ENCODE peak calls at places on chromosomes 2 and 18, in ten cellular contexts. One of them, this sample, is unnamed.

GRCh38 chr18:32909798-32910561 is 137.2 kb upstream of the KLHL14 start:
- DNase-seq in stimulated activated CD8-positive, alpha-beta memory T cell treated with anti-CD3 and anti-CD28 coated beads, Interleukin-7, amount 100 ng/mL, for 24 hours: no peak
- DNase-seq in HEK293T: no peak
- DNase-seq in Peyer's patch: peak
- DNase-seq in T-helper 2 cell: no peak
- DNase-seq in stimulated activated CD4-positive, alpha-beta T cell treated with anti-CD3 and anti-CD28 coated beads, Interleukin-2, amount 100 ng/mL, for 48 hours: no peak
- DNase-seq in NCI-H510A: no peak
- DNase-seq in renal cortical epithelial cell: no peak
- DNase-seq in posterior cingulate gyrus: no peak
- DNase-seq in activated naive CD8-positive, alpha-beta T cell treated with anti-CD3 and anti-CD28 coated beads, Interleukin-2, amount 10 ng/mL, durations not matched to agents 7 days and 5 days: no peak
- DNase-seq in this sample: no peak

GRCh38 chr2:198134287-198134955 is 330.0 kb downstream of the PLCL1 start:
- DNase-seq in stimulated activated CD8-positive, alpha-beta memory T cell treated with anti-CD3 and anti-CD28 coated beads, Interleukin-7, amount 100 ng/mL, for 24 hours: no peak
- DNase-seq in HEK293T: no peak
- DNase-seq in Peyer's patch: no peak
- DNase-seq in T-helper 2 cell: no peak
- DNase-seq in stimulated activated CD4-positive, alpha-beta T cell treated with anti-CD3 and anti-CD28 coated beads, Interleukin-2, amount 100 ng/mL, for 48 hours: no peak
- DNase-seq in NCI-H510A: no peak
- DNase-seq in renal cortical epithelial cell: peak
- DNase-seq in posterior cingulate gyrus: no peak
- DNase-seq in activated naive CD8-positive, alpha-beta T cell treated with anti-CD3 and anti-CD28 coated beads, Interleukin-2, amount 10 ng/mL, durations not matched to agents 7 days and 5 days: no peak
- DNase-seq in this sample: no peak

GRCh38 chr2:223414646-223415045 is 187.5 kb downstream of the SCG2 start:
- DNase-seq in stimulated activated CD8-positive, alpha-beta memory T cell treated with anti-CD3 and anti-CD28 coated beads, Interleukin-7, amount 100 ng/mL, for 24 hours: no peak
- DNase-seq in HEK293T: no peak
- DNase-seq in Peyer's patch: no peak
- DNase-seq in T-helper 2 cell: no peak
- DNase-seq in stimulated activated CD4-positive, alpha-beta T cell treated with anti-CD3 and anti-CD28 coated beads, Interleukin-2, amount 100 ng/mL, for 48 hours: no peak
- DNase-seq in NCI-H510A: no peak
- DNase-seq in renal cortical epithelial cell: no peak
- DNase-seq in posterior cingulate gyrus: no peak
- DNase-seq in activated naive CD8-positive, alpha-beta T cell treated with anti-CD3 and anti-CD28 coated beads, Interleukin-2, amount 10 ng/mL, durations not matched to agents 7 days and 5 days: no peak
- DNase-seq in this sample: no peak

GRCh38 chr18:12769644-12770440 is 67.0 kb downstream of the PSMG2 start:
- DNase-seq in stimulated activated CD8-positive, alpha-beta memory T cell treated with anti-CD3 and anti-CD28 coated beads, Interleukin-7, amount 100 ng/mL, for 24 hours: no peak
- DNase-seq in HEK293T: no peak
- DNase-seq in Peyer's patch: no peak
- DNase-seq in T-helper 2 cell: no peak
- DNase-seq in stimulated activated CD4-positive, alpha-beta T cell treated with anti-CD3 and anti-CD28 coated beads, Interleukin-2, amount 100 ng/mL, for 48 hours: no peak
- DNase-seq in NCI-H510A: no peak
- DNase-seq in renal cortical epithelial cell: peak
- DNase-seq in posterior cingulate gyrus: no peak
- DNase-seq in activated naive CD8-positive, alpha-beta T cell treated with anti-CD3 and anti-CD28 coated beads, Interleukin-2, amount 10 ng/mL, durations not matched to agents 7 days and 5 days: no peak
- DNase-seq in this sample: no peak

GRCh38 chr2:206824219-206824618 is 58.8 kb downstream of the FASTKD2 start:
- DNase-seq in stimulated activated CD8-positive, alpha-beta memory T cell treated with anti-CD3 and anti-CD28 coated beads, Interleukin-7, amount 100 ng/mL, for 24 hours: no peak
- DNase-seq in HEK293T: no peak
- DNase-seq in Peyer's patch: no peak
- DNase-seq in T-helper 2 cell: no peak
- DNase-seq in stimulated activated CD4-positive, alpha-beta T cell treated with anti-CD3 and anti-CD28 coated beads, Interleukin-2, amount 100 ng/mL, for 48 hours: no peak
- DNase-seq in NCI-H510A: no peak
- DNase-seq in renal cortical epithelial cell: peak
- DNase-seq in posterior cingulate gyrus: no peak
- DNase-seq in activated naive CD8-positive, alpha-beta T cell treated with anti-CD3 and anti-CD28 coated beads, Interleukin-2, amount 10 ng/mL, durations not matched to agents 7 days and 5 days: no peak
- DNase-seq in this sample: no peak

GRCh38 chr2:227853765-227854271 is 17.6 kb upstream of the DAW1 start:
- DNase-seq in stimulated activated CD8-positive, alpha-beta memory T cell treated with anti-CD3 and anti-CD28 coated beads, Interleukin-7, amount 100 ng/mL, for 24 hours: no peak
- DNase-seq in HEK293T: no peak
- DNase-seq in Peyer's patch: no peak
- DNase-seq in T-helper 2 cell: no peak
- DNase-seq in stimulated activated CD4-positive, alpha-beta T cell treated with anti-CD3 and anti-CD28 coated beads, Interleukin-2, amount 100 ng/mL, for 48 hours: no peak
- DNase-seq in NCI-H510A: peak
- DNase-seq in renal cortical epithelial cell: peak
- DNase-seq in posterior cingulate gyrus: no peak
- DNase-seq in activated naive CD8-positive, alpha-beta T cell treated with anti-CD3 and anti-CD28 coated beads, Interleukin-2, amount 10 ng/mL, durations not matched to agents 7 days and 5 days: no peak
- DNase-seq in this sample: no peak

GRCh38 chr2:131365452-131365851 is 1.5 kb upstream of the RAB6D start:
- DNase-seq in stimulated activated CD8-positive, alpha-beta memory T cell treated with anti-CD3 and anti-CD28 coated beads, Interleukin-7, amount 100 ng/mL, for 24 hours: no peak
- DNase-seq in HEK293T: no peak
- DNase-seq in Peyer's patch: no peak
- DNase-seq in T-helper 2 cell: no peak
- DNase-seq in stimulated activated CD4-positive, alpha-beta T cell treated with anti-CD3 and anti-CD28 coated beads, Interleukin-2, amount 100 ng/mL, for 48 hours: no peak
- DNase-seq in NCI-H510A: no peak
- DNase-seq in renal cortical epithelial cell: no peak
- DNase-seq in posterior cingulate gyrus: no peak
- DNase-seq in activated naive CD8-positive, alpha-beta T cell treated with anti-CD3 and anti-CD28 coated beads, Interleukin-2, amount 10 ng/mL, durations not matched to agents 7 days and 5 days: no peak
- DNase-seq in this sample: no peak

GRCh38 chr2:99672766-99673375 is 183.1 kb upstream of the REV1 start:
- DNase-seq in stimulated activated CD8-positive, alpha-beta memory T cell treated with anti-CD3 and anti-CD28 coated beads, Interleukin-7, amount 100 ng/mL, for 24 hours: no peak
- DNase-seq in HEK293T: no peak
- DNase-seq in Peyer's patch: no peak
- DNase-seq in T-helper 2 cell: no peak
- DNase-seq in stimulated activated CD4-positive, alpha-beta T cell treated with anti-CD3 and anti-CD28 coated beads, Interleukin-2, amount 100 ng/mL, for 48 hours: no peak
- DNase-seq in NCI-H510A: no peak
- DNase-seq in renal cortical epithelial cell: no peak
- DNase-seq in posterior cingulate gyrus: no peak
- DNase-seq in activated naive CD8-positive, alpha-beta T cell treated with anti-CD3 and anti-CD28 coated beads, Interleukin-2, amount 10 ng/mL, durations not matched to agents 7 days and 5 days: no peak
- DNase-seq in this sample: no peak

GRCh38 chr2:224101820-224102630 is 62.9 kb upstream of the SERPINE2 start:
- DNase-seq in stimulated activated CD8-positive, alpha-beta memory T cell treated with anti-CD3 and anti-CD28 coated beads, Interleukin-7, amount 100 ng/mL, for 24 hours: no peak
- DNase-seq in HEK293T: no peak
- DNase-seq in Peyer's patch: no peak
- DNase-seq in T-helper 2 cell: no peak
- DNase-seq in stimulated activated CD4-positive, alpha-beta T cell treated with anti-CD3 and anti-CD28 coated beads, Interleukin-2, amount 100 ng/mL, for 48 hours: no peak
- DNase-seq in NCI-H510A: no peak
- DNase-seq in renal cortical epithelial cell: peak
- DNase-seq in posterior cingulate gyrus: no peak
- DNase-seq in activated naive CD8-positive, alpha-beta T cell treated with anti-CD3 and anti-CD28 coated beads, Interleukin-2, amount 10 ng/mL, durations not matched to agents 7 days and 5 days: no peak
- DNase-seq in this sample: no peak

GRCh38 chr18:74518456-74519315 is 15.6 kb upstream of the CNDP1 start:
- DNase-seq in stimulated activated CD8-positive, alpha-beta memory T cell treated with anti-CD3 and anti-CD28 coated beads, Interleukin-7, amount 100 ng/mL, for 24 hours: no peak
- DNase-seq in HEK293T: no peak
- DNase-seq in Peyer's patch: no peak
- DNase-seq in T-helper 2 cell: no peak
- DNase-seq in stimulated activated CD4-positive, alpha-beta T cell treated with anti-CD3 and anti-CD28 coated beads, Interleukin-2, amount 100 ng/mL, for 48 hours: no peak
- DNase-seq in NCI-H510A: no peak
- DNase-seq in renal cortical epithelial cell: no peak
- DNase-seq in posterior cingulate gyrus: no peak
- DNase-seq in activated naive CD8-positive, alpha-beta T cell treated with anti-CD3 and anti-CD28 coated beads, Interleukin-2, amount 10 ng/mL, durations not matched to agents 7 days and 5 days: no peak
- DNase-seq in this sample: no peak

GRCh38 chr2:229855116-229855515 is 66.7 kb downstream of the TRIP12 start:
- DNase-seq in stimulated activated CD8-positive, alpha-beta memory T cell treated with anti-CD3 and anti-CD28 coated beads, Interleukin-7, amount 100 ng/mL, for 24 hours: no peak
- DNase-seq in HEK293T: no peak
- DNase-seq in Peyer's patch: no peak
- DNase-seq in T-helper 2 cell: no peak
- DNase-seq in stimulated activated CD4-positive, alpha-beta T cell treated with anti-CD3 and anti-CD28 coated beads, Interleukin-2, amount 100 ng/mL, for 48 hours: no peak
- DNase-seq in NCI-H510A: no peak
- DNase-seq in renal cortical epithelial cell: peak
- DNase-seq in posterior cingulate gyrus: no peak
- DNase-seq in activated naive CD8-positive, alpha-beta T cell treated with anti-CD3 and anti-CD28 coated beads, Interleukin-2, amount 10 ng/mL, durations not matched to agents 7 days and 5 days: no peak
- DNase-seq in this sample: no peak

GRCh38 chr2:120907822-120908221 is 172.2 kb downstream of the GLI2 start:
- DNase-seq in stimulated activated CD8-positive, alpha-beta memory T cell treated with anti-CD3 and anti-CD28 coated beads, Interleukin-7, amount 100 ng/mL, for 24 hours: no peak
- DNase-seq in HEK293T: no peak
- DNase-seq in Peyer's patch: no peak
- DNase-seq in T-helper 2 cell: no peak
- DNase-seq in stimulated activated CD4-positive, alpha-beta T cell treated with anti-CD3 and anti-CD28 coated beads, Interleukin-2, amount 100 ng/mL, for 48 hours: no peak
- DNase-seq in NCI-H510A: no peak
- DNase-seq in renal cortical epithelial cell: no peak
- DNase-seq in posterior cingulate gyrus: no peak
- DNase-seq in activated naive CD8-positive, alpha-beta T cell treated with anti-CD3 and anti-CD28 coated beads, Interleukin-2, amount 10 ng/mL, durations not matched to agents 7 days and 5 days: no peak
- DNase-seq in this sample: no peak

GRCh38 chr2:64957114-64957903 is 31.9 kb upstream of the SLC1A4 start:
- DNase-seq in stimulated activated CD8-positive, alpha-beta memory T cell treated with anti-CD3 and anti-CD28 coated beads, Interleukin-7, amount 100 ng/mL, for 24 hours: no peak
- DNase-seq in HEK293T: no peak
- DNase-seq in Peyer's patch: no peak
- DNase-seq in T-helper 2 cell: no peak
- DNase-seq in stimulated activated CD4-positive, alpha-beta T cell treated with anti-CD3 and anti-CD28 coated beads, Interleukin-2, amount 100 ng/mL, for 48 hours: no peak
- DNase-seq in NCI-H510A: no peak
- DNase-seq in renal cortical epithelial cell: no peak
- DNase-seq in posterior cingulate gyrus: no peak
- DNase-seq in activated naive CD8-positive, alpha-beta T cell treated with anti-CD3 and anti-CD28 coated beads, Interleukin-2, amount 10 ng/mL, durations not matched to agents 7 days and 5 days: no peak
- DNase-seq in this sample: no peak

GRCh38 chr2:8409461-8410260 is 272.2 kb upstream of the ID2 start:
- DNase-seq in stimulated activated CD8-positive, alpha-beta memory T cell treated with anti-CD3 and anti-CD28 coated beads, Interleukin-7, amount 100 ng/mL, for 24 hours: no peak
- DNase-seq in HEK293T: no peak
- DNase-seq in Peyer's patch: no peak
- DNase-seq in T-helper 2 cell: no peak
- DNase-seq in stimulated activated CD4-positive, alpha-beta T cell treated with anti-CD3 and anti-CD28 coated beads, Interleukin-2, amount 100 ng/mL, for 48 hours: no peak
- DNase-seq in NCI-H510A: no peak
- DNase-seq in renal cortical epithelial cell: peak
- DNase-seq in posterior cingulate gyrus: no peak
- DNase-seq in activated naive CD8-positive, alpha-beta T cell treated with anti-CD3 and anti-CD28 coated beads, Interleukin-2, amount 10 ng/mL, durations not matched to agents 7 days and 5 days: no peak
- DNase-seq in this sample: no peak

GRCh38 chr2:207863345-207863744 is 93.6 kb upstream of the FZD5 start:
- DNase-seq in stimulated activated CD8-positive, alpha-beta memory T cell treated with anti-CD3 and anti-CD28 coated beads, Interleukin-7, amount 100 ng/mL, for 24 hours: no peak
- DNase-seq in HEK293T: no peak
- DNase-seq in Peyer's patch: no peak
- DNase-seq in T-helper 2 cell: no peak
- DNase-seq in stimulated activated CD4-positive, alpha-beta T cell treated with anti-CD3 and anti-CD28 coated beads, Interleukin-2, amount 100 ng/mL, for 48 hours: no peak
- DNase-seq in NCI-H510A: no peak
- DNase-seq in renal cortical epithelial cell: no peak
- DNase-seq in posterior cingulate gyrus: no peak
- DNase-seq in activated naive CD8-positive, alpha-beta T cell treated with anti-CD3 and anti-CD28 coated beads, Interleukin-2, amount 10 ng/mL, durations not matched to agents 7 days and 5 days: no peak
- DNase-seq in this sample: no peak

GRCh38 chr18:2991241-2991640 is 21.7 kb downstream of the LPIN2 start:
- DNase-seq in stimulated activated CD8-positive, alpha-beta memory T cell treated with anti-CD3 and anti-CD28 coated beads, Interleukin-7, amount 100 ng/mL, for 24 hours: no peak
- DNase-seq in HEK293T: no peak
- DNase-seq in Peyer's patch: no peak
- DNase-seq in T-helper 2 cell: no peak
- DNase-seq in stimulated activated CD4-positive, alpha-beta T cell treated with anti-CD3 and anti-CD28 coated beads, Interleukin-2, amount 100 ng/mL, for 48 hours: no peak
- DNase-seq in NCI-H510A: no peak
- DNase-seq in renal cortical epithelial cell: no peak
- DNase-seq in posterior cingulate gyrus: no peak
- DNase-seq in activated naive CD8-positive, alpha-beta T cell treated with anti-CD3 and anti-CD28 coated beads, Interleukin-2, amount 10 ng/mL, durations not matched to agents 7 days and 5 days: no peak
- DNase-seq in this sample: no peak

GRCh38 chr2:223668302-223668998 is 66.3 kb upstream of the SCG2 start:
- DNase-seq in stimulated activated CD8-positive, alpha-beta memory T cell treated with anti-CD3 and anti-CD28 coated beads, Interleukin-7, amount 100 ng/mL, for 24 hours: no peak
- DNase-seq in HEK293T: no peak
- DNase-seq in Peyer's patch: no peak
- DNase-seq in T-helper 2 cell: no peak
- DNase-seq in stimulated activated CD4-positive, alpha-beta T cell treated with anti-CD3 and anti-CD28 coated beads, Interleukin-2, amount 100 ng/mL, for 48 hours: no peak
- DNase-seq in NCI-H510A: no peak
- DNase-seq in renal cortical epithelial cell: peak
- DNase-seq in posterior cingulate gyrus: no peak
- DNase-seq in activated naive CD8-positive, alpha-beta T cell treated with anti-CD3 and anti-CD28 coated beads, Interleukin-2, amount 10 ng/mL, durations not matched to agents 7 days and 5 days: no peak
- DNase-seq in this sample: no peak

GRCh38 chr2:146220957-146221356 is 1623.9 kb upstream of the ACVR2A start:
- DNase-seq in stimulated activated CD8-positive, alpha-beta memory T cell treated with anti-CD3 and anti-CD28 coated beads, Interleukin-7, amount 100 ng/mL, for 24 hours: no peak
- DNase-seq in HEK293T: no peak
- DNase-seq in Peyer's patch: no peak
- DNase-seq in T-helper 2 cell: no peak
- DNase-seq in stimulated activated CD4-positive, alpha-beta T cell treated with anti-CD3 and anti-CD28 coated beads, Interleukin-2, amount 100 ng/mL, for 48 hours: no peak
- DNase-seq in NCI-H510A: no peak
- DNase-seq in renal cortical epithelial cell: no peak
- DNase-seq in posterior cingulate gyrus: no peak
- DNase-seq in activated naive CD8-positive, alpha-beta T cell treated with anti-CD3 and anti-CD28 coated beads, Interleukin-2, amount 10 ng/mL, durations not matched to agents 7 days and 5 days: no peak
- DNase-seq in this sample: no peak

GRCh38 chr2:37464064-37464463 is 119.6 kb downstream of the QPCT start:
- DNase-seq in stimulated activated CD8-positive, alpha-beta memory T cell treated with anti-CD3 and anti-CD28 coated beads, Interleukin-7, amount 100 ng/mL, for 24 hours: no peak
- DNase-seq in HEK293T: no peak
- DNase-seq in Peyer's patch: no peak
- DNase-seq in T-helper 2 cell: no peak
- DNase-seq in stimulated activated CD4-positive, alpha-beta T cell treated with anti-CD3 and anti-CD28 coated beads, Interleukin-2, amount 100 ng/mL, for 48 hours: no peak
- DNase-seq in NCI-H510A: no peak
- DNase-seq in renal cortical epithelial cell: peak
- DNase-seq in posterior cingulate gyrus: no peak
- DNase-seq in activated naive CD8-positive, alpha-beta T cell treated with anti-CD3 and anti-CD28 coated beads, Interleukin-2, amount 10 ng/mL, durations not matched to agents 7 days and 5 days: no peak
- DNase-seq in this sample: peak

GRCh38 chr2:66526171-66526570 is 91.2 kb downstream of the MEIS1 start:
- DNase-seq in stimulated activated CD8-positive, alpha-beta memory T cell treated with anti-CD3 and anti-CD28 coated beads, Interleukin-7, amount 100 ng/mL, for 24 hours: no peak
- DNase-seq in HEK293T: no peak
- DNase-seq in Peyer's patch: no peak
- DNase-seq in T-helper 2 cell: no peak
- DNase-seq in stimulated activated CD4-positive, alpha-beta T cell treated with anti-CD3 and anti-CD28 coated beads, Interleukin-2, amount 100 ng/mL, for 48 hours: no peak
- DNase-seq in NCI-H510A: no peak
- DNase-seq in renal cortical epithelial cell: peak
- DNase-seq in posterior cingulate gyrus: no peak
- DNase-seq in activated naive CD8-positive, alpha-beta T cell treated with anti-CD3 and anti-CD28 coated beads, Interleukin-2, amount 10 ng/mL, durations not matched to agents 7 days and 5 days: no peak
- DNase-seq in this sample: no peak

GRCh38 chr2:8247905-8248622 is 433.8 kb upstream of the ID2 start:
- DNase-seq in stimulated activated CD8-positive, alpha-beta memory T cell treated with anti-CD3 and anti-CD28 coated beads, Interleukin-7, amount 100 ng/mL, for 24 hours: no peak
- DNase-seq in HEK293T: no peak
- DNase-seq in Peyer's patch: no peak
- DNase-seq in T-helper 2 cell: no peak
- DNase-seq in stimulated activated CD4-positive, alpha-beta T cell treated with anti-CD3 and anti-CD28 coated beads, Interleukin-2, amount 100 ng/mL, for 48 hours: no peak
- DNase-seq in NCI-H510A: no peak
- DNase-seq in renal cortical epithelial cell: peak
- DNase-seq in posterior cingulate gyrus: no peak
- DNase-seq in activated naive CD8-positive, alpha-beta T cell treated with anti-CD3 and anti-CD28 coated beads, Interleukin-2, amount 10 ng/mL, durations not matched to agents 7 days and 5 days: no peak
- DNase-seq in this sample: no peak

GRCh38 chr2:88933980-88934379 is 242.5 kb downstream of the RPIA start:
- DNase-seq in stimulated activated CD8-positive, alpha-beta memory T cell treated with anti-CD3 and anti-CD28 coated beads, Interleukin-7, amount 100 ng/mL, for 24 hours: no peak
- DNase-seq in HEK293T: no peak
- DNase-seq in Peyer's patch: no peak
- DNase-seq in T-helper 2 cell: no peak
- DNase-seq in stimulated activated CD4-positive, alpha-beta T cell treated with anti-CD3 and anti-CD28 coated beads, Interleukin-2, amount 100 ng/mL, for 48 hours: no peak
- DNase-seq in NCI-H510A: no peak
- DNase-seq in renal cortical epithelial cell: peak
- DNase-seq in posterior cingulate gyrus: no peak
- DNase-seq in activated naive CD8-positive, alpha-beta T cell treated with anti-CD3 and anti-CD28 coated beads, Interleukin-2, amount 10 ng/mL, durations not matched to agents 7 days and 5 days: no peak
- DNase-seq in this sample: no peak

GRCh38 chr18:13808294-13809024 is 15.5 kb upstream of the MC5R start:
- DNase-seq in stimulated activated CD8-positive, alpha-beta memory T cell treated with anti-CD3 and anti-CD28 coated beads, Interleukin-7, amount 100 ng/mL, for 24 hours: no peak
- DNase-seq in HEK293T: no peak
- DNase-seq in Peyer's patch: no peak
- DNase-seq in T-helper 2 cell: no peak
- DNase-seq in stimulated activated CD4-positive, alpha-beta T cell treated with anti-CD3 and anti-CD28 coated beads, Interleukin-2, amount 100 ng/mL, for 48 hours: no peak
- DNase-seq in NCI-H510A: no peak
- DNase-seq in renal cortical epithelial cell: no peak
- DNase-seq in posterior cingulate gyrus: no peak
- DNase-seq in activated naive CD8-positive, alpha-beta T cell treated with anti-CD3 and anti-CD28 coated beads, Interleukin-2, amount 10 ng/mL, durations not matched to agents 7 days and 5 days: no peak
- DNase-seq in this sample: no peak

GRCh38 chr2:190997516-190998113 is 16.4 kb downstream of the STAT1 start:
- DNase-seq in stimulated activated CD8-positive, alpha-beta memory T cell treated with anti-CD3 and anti-CD28 coated beads, Interleukin-7, amount 100 ng/mL, for 24 hours: no peak
- DNase-seq in HEK293T: no peak
- DNase-seq in Peyer's patch: no peak
- DNase-seq in T-helper 2 cell: no peak
- DNase-seq in stimulated activated CD4-positive, alpha-beta T cell treated with anti-CD3 and anti-CD28 coated beads, Interleukin-2, amount 100 ng/mL, for 48 hours: no peak
- DNase-seq in NCI-H510A: no peak
- DNase-seq in renal cortical epithelial cell: no peak
- DNase-seq in posterior cingulate gyrus: no peak
- DNase-seq in activated naive CD8-positive, alpha-beta T cell treated with anti-CD3 and anti-CD28 coated beads, Interleukin-2, amount 10 ng/mL, durations not matched to agents 7 days and 5 days: no peak
- DNase-seq in this sample: no peak

GRCh38 chr2:152132321-152132720 is 33.5 kb upstream of the CACNB4 start:
- DNase-seq in stimulated activated CD8-positive, alpha-beta memory T cell treated with anti-CD3 and anti-CD28 coated beads, Interleukin-7, amount 100 ng/mL, for 24 hours: no peak
- DNase-seq in HEK293T: no peak
- DNase-seq in Peyer's patch: no peak
- DNase-seq in T-helper 2 cell: no peak
- DNase-seq in stimulated activated CD4-positive, alpha-beta T cell treated with anti-CD3 and anti-CD28 coated beads, Interleukin-2, amount 100 ng/mL, for 48 hours: no peak
- DNase-seq in NCI-H510A: no peak
- DNase-seq in renal cortical epithelial cell: no peak
- DNase-seq in posterior cingulate gyrus: no peak
- DNase-seq in activated naive CD8-positive, alpha-beta T cell treated with anti-CD3 and anti-CD28 coated beads, Interleukin-2, amount 10 ng/mL, durations not matched to agents 7 days and 5 days: no peak
- DNase-seq in this sample: no peak

GRCh38 chr2:102111823-102112222 is 30.7 kb upstream of the IL1R1 start:
- DNase-seq in stimulated activated CD8-positive, alpha-beta memory T cell treated with anti-CD3 and anti-CD28 coated beads, Interleukin-7, amount 100 ng/mL, for 24 hours: no peak
- DNase-seq in HEK293T: no peak
- DNase-seq in Peyer's patch: no peak
- DNase-seq in T-helper 2 cell: no peak
- DNase-seq in stimulated activated CD4-positive, alpha-beta T cell treated with anti-CD3 and anti-CD28 coated beads, Interleukin-2, amount 100 ng/mL, for 48 hours: no peak
- DNase-seq in NCI-H510A: no peak
- DNase-seq in renal cortical epithelial cell: peak
- DNase-seq in posterior cingulate gyrus: no peak
- DNase-seq in activated naive CD8-positive, alpha-beta T cell treated with anti-CD3 and anti-CD28 coated beads, Interleukin-2, amount 10 ng/mL, durations not matched to agents 7 days and 5 days: no peak
- DNase-seq in this sample: no peak